ENCODE peak calls at places on chromosomes 13 and 19, in nine cellular contexts. K, A, D, U, R, M, J, Z and T are unnamed samples.

GRCh38 chr19:29413435-29413834 is 112.4 kb upstream of the VSTM2B start:
- DNase-seq in K (no peak), A (no peak), D (no peak), U (no peak), R (no peak), M (no peak), J (no peak), Z (no peak), T (no peak)

GRCh38 chr13:105139380-105140285 is 1395.8 kb downstream of the EFNB2 start:
- DNase-seq in K (peak; percentile 29), A (peak; percentile 76), D (no peak), U (peak; percentile 46), R (peak; percentile 95), M (no peak), J (peak; percentile 63), Z (peak; percentile 40), T (peak; percentile 26)

GRCh38 chr13:73462241-73462640 is 403.4 kb downstream of the KLF5 start:
- DNase-seq in K (no peak), A (no peak), D (no peak), U (no peak), R (no peak), M (no peak), J (no peak), Z (no peak), T (no peak)

GRCh38 chr13:113903361-113903760 is 39.5 kb upstream of the GAS6 start:
- DNase-seq in K (no peak), A (peak; percentile 66), D (no peak), U (no peak), R (no peak), M (no peak), J (peak; percentile 13), Z (no peak), T (no peak)

GRCh38 chr13:109100705-109101104 is 471.3 kb downstream of the MYO16 start:
- DNase-seq in K (no peak), A (no peak), D (peak; percentile 46), U (no peak), R (no peak), M (peak; percentile 22), J (no peak), Z (no peak), T (no peak)

GRCh38 chr13:113625965-113626661 is 31.9 kb downstream of the ATP4B start:
- DNase-seq in K (peak; percentile 43), A (peak; percentile 18), D (no peak), U (no peak), R (no peak), M (no peak), J (no peak), Z (no peak), T (peak; percentile 2)

GRCh38 chr13:50401721-50402510 is 386.7 kb downstream of the KCNRG start:
- DNase-seq in K (peak; percentile 26), A (peak; percentile 57), D (peak; percentile 77), U (no peak), R (no peak), M (peak; percentile 59), J (no peak), Z (no peak), T (no peak)

GRCh38 chr13:112127564-112127963 is 60.6 kb downstream of the SOX1 start:
- DNase-seq in K (no peak), A (no peak), D (no peak), U (no peak), R (no peak), M (no peak), J (no peak), Z (no peak), T (no peak)

GRCh38 chr19:13234518-13234917 is 84.3 kb downstream of the IER2 start:
- DNase-seq in K (peak; percentile 87), A (peak; percentile 9), D (no peak), U (peak; percentile 74), R (peak; percentile 48), M (peak; percentile 71), J (no peak), Z (peak; percentile 57), T (peak; percentile 18)

GRCh38 chr19:44303976-44304568 is 753 bp downstream of the ZNF235 start:
- DNase-seq in K (peak; percentile 32), A (no peak), D (no peak), U (peak; percentile 1), R (no peak), M (peak; percentile 26), J (no peak), Z (peak; percentile 5), T (no peak)

GRCh38 chr19:12365094-12365371 is 450 bp downstream of the ZNF442 start:
- DNase-seq in K (peak; percentile 25), A (peak; percentile 18), D (peak; percentile 30), U (no peak), R (peak; percentile 11), M (peak; percentile 18), J (no peak), Z (peak; percentile 53), T (no peak)

GRCh38 chr19:5188548-5189317 is 151.9 kb downstream of the PTPRS start:
- DNase-seq in K (peak; percentile 48), A (no peak), D (no peak), U (no peak), R (no peak), M (no peak), J (no peak), Z (no peak), T (no peak)

GRCh38 chr13:21576424-21576823 is 27.5 kb downstream of the MICU2 start:
- DNase-seq in K (no peak), A (peak; percentile 14), D (no peak), U (no peak), R (no peak), M (no peak), J (no peak), Z (no peak), T (no peak)

GRCh38 chr13:98215508-98215907 is 38.4 kb upstream of the RNF113B start:
- DNase-seq in K (no peak), A (no peak), D (no peak), U (no peak), R (no peak), M (no peak), J (no peak), Z (no peak), T (no peak)

GRCh38 chr13:67077132-67077531 is 153.0 kb downstream of the PCDH9 start:
- DNase-seq in K (no peak), A (no peak), D (no peak), U (no peak), R (no peak), M (no peak), J (no peak), Z (no peak), T (no peak)

GRCh38 chr19:58218899-58219298 is 9.8 kb upstream of the ZNF544 start:
- DNase-seq in K (peak; percentile 43), A (peak; percentile 25), D (no peak), U (peak; percentile 54), R (peak; percentile 33), M (peak; percentile 40), J (no peak), Z (no peak), T (no peak)

GRCh38 chr19:39200818-39201145 is 3.3 kb downstream of the SYCN start:
- DNase-seq in K (no peak), A (no peak), D (no peak), U (no peak), R (no peak), M (no peak), J (no peak), Z (peak; percentile 68), T (no peak)

GRCh38 chr19:55690109-55690768 is 15.2 kb downstream of the EPN1 start:
- DNase-seq in K (no peak), A (no peak), D (no peak), U (no peak), R (no peak), M (no peak), J (peak; percentile 25), Z (no peak), T (peak; percentile 13)

GRCh38 chr19:39448271-39448670 is 2.9 kb downstream of the SUPT5H start:
- DNase-seq in K (no peak), A (no peak), D (peak; percentile 71), U (peak; percentile 76), R (peak; percentile 38), M (peak; percentile 75), J (no peak), Z (no peak), T (no peak)

GRCh38 chr13:46168818-46169217 is 13.2 kb downstream of the LCP1 start:
- DNase-seq in K (no peak), A (no peak), D (no peak), U (no peak), R (peak; percentile 61), M (no peak), J (no peak), Z (no peak), T (no peak)

GRCh38 chr19:10551698-10552301 is 8.1 kb downstream of the ATG4D start:
- DNase-seq in K (peak; percentile 61), A (peak; percentile 22), D (peak; percentile 51), U (peak; percentile 54), R (peak; percentile 81), M (peak; percentile 73), J (no peak), Z (peak; percentile 62), T (no peak)
- TF ChIP-seq CTCF in K (no peak), A (no peak), D (peak; percentile 56), U (peak; percentile 58), R (peak; percentile 20), M (peak; percentile 52), J (no peak), Z (peak; percentile 40), T (no peak)

DNA sequence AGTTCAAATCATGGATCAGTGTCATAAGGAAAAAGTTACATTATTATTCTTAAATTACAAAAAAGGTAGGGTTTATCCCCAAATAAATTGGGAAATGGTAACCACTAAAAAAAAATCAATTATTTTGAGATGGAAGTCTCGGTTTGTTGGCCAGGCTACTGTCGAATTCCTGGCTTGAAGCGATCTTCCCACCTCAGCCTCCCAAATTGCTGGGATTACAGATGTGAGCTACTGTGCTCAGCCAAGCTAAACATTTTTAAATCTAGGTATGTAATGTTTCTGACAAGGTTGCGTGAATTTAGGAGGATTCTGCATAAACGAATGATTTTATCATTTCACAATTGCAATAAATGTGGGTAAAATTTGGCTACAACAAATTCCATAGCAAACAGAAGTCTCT is 2.0 kb downstream of the NAA16 start:
- DNase-seq in K (no peak), A (no peak), D (no peak), U (no peak), R (no peak), M (no peak), J (no peak), Z (no peak), T (no peak)
- H3K27ac ChIP-seq in K (no peak overlapping the region), A (peak overlapping the region; percentile 45), D (peak overlapping the region; percentile 86), U (peak overlapping the region; percentile 74), R (peak overlapping the region; percentile 18), M (no peak overlapping the region), J (no peak overlapping the region), Z (peak overlapping the region; percentile 38), T (no peak overlapping the region)

GRCh38 chr13:25469179-25469545 is 97.4 kb downstream of the ATP8A2 start:
- DNase-seq in K (no peak), A (no peak), D (no peak), U (no peak), R (no peak), M (no peak), J (no peak), Z (no peak), T (no peak)
- H3K4me3 ChIP-seq in K (peak overlapping the region; percentile 33), A (no peak overlapping the region), D (peak overlapping the region; percentile 53), U (no peak overlapping the region), R (no peak overlapping the region), M (no peak overlapping the region), J (peak overlapping the region; percentile 56), Z (no peak overlapping the region), T (no peak overlapping the region)

GRCh38 chr19:18202759-18203407 is 959 bp downstream of the RAB3A start:
- DNase-seq in K (peak; percentile 39), A (no peak), D (peak; percentile 9), U (peak; percentile 70), R (peak; percentile 21), M (peak; percentile 18), J (no peak), Z (peak; percentile 27), T (no peak)
- TF ChIP-seq CTCF in K (peak; percentile 46), A (peak; percentile 41), D (peak; percentile 19), U (peak; percentile 73), R (no peak), M (peak; percentile 52), J (peak; percentile 47), Z (no peak), T (peak; percentile 32)